ENCODE peak calls at places on chromosome 13, in five cellular contexts. W is IMR-90, E is erythroblast, R is Peyer's patch, M is suprapubic skin. Q is an unnamed sample.

GRCh38 chr13:95822303-95822702 is 145.4 kb downstream of the DNAJC3 start:
- DNase-seq in M (no peak), E (no peak), R (no peak), W (no peak), Q (no peak)

GRCh38 chr13:110263906-110264305 is 43.1 kb downstream of the COL4A1 start:
- DNase-seq in M (no peak), R (no peak), E (no peak), W (no peak), Q (no peak)

GRCh38 chr13:90675129-90675528 is 672.4 kb upstream of the MIR17HG start:
- DNase-seq in W (no peak), M (no peak), R (no peak), E (no peak), Q (no peak)

GRCh38 chr13:92589955-92590354 is 636.7 kb upstream of the GPC6 start:
- DNase-seq in M (no peak), R (no peak), E (no peak), W (no peak), Q (no peak)

GRCh38 chr13:32443111-32443510 is 15.2 kb upstream of the N4BP2L1 start:
- DNase-seq in W (peak), M (no peak), R (peak), E (peak), Q (peak)

GRCh38 chr13:98536729-98537128 is 40.2 kb downstream of the STK24 start:
- DNase-seq in W (no peak), E (no peak), M (no peak), R (no peak), Q (no peak)

GRCh38 chr13:113852536-113853517 is 11.0 kb downstream of the GAS6 start:
- DNase-seq in W (no peak), E (no peak), R (no peak), M (peak), Q (no peak)

GRCh38 chr13:22926176-22927007 is 254.4 kb upstream of the SGCG start:
- DNase-seq in M (peak), E (no peak), R (no peak), W (no peak), Q (no peak)

GRCh38 chr13:50224534-50224933 is 209.3 kb downstream of the KCNRG start:
- DNase-seq in E (no peak), R (no peak), M (no peak), W (peak), Q (no peak)

GRCh38 chr13:85174291-85174690 is 624.9 kb downstream of the SLITRK6 start:
- DNase-seq in W (no peak), M (no peak), R (no peak), E (no peak), Q (no peak)

GRCh38 chr13:39410089-39410901 is 192.7 kb downstream of the LHFPL6 start:
- DNase-seq in E (no peak), R (no peak), M (no peak), W (peak), Q (no peak)

GRCh38 chr13:74661851-74662250 is 527.6 kb upstream of the KLF12 start:
- DNase-seq in W (no peak), R (no peak), E (no peak), M (no peak), Q (no peak)

GRCh38 chr13:73677041-73677589 is 457.1 kb downstream of the KLF12 start:
- DNase-seq in W (peak), R (no peak), E (no peak), M (no peak), Q (no peak)

GRCh38 chr13:79392882-79393563 is 13.0 kb downstream of the RBM26 start:
- DNase-seq in E (peak), R (no peak), M (no peak), W (peak), Q (no peak)

GRCh38 chr13:79435549-79435948 is 29.5 kb upstream of the RBM26 start:
- DNase-seq in M (no peak), R (no peak), W (peak), E (no peak), Q (no peak)

GRCh38 chr13:23443110-23443509 is 9.6 kb upstream of the SACS start:
- DNase-seq in R (no peak), M (no peak), W (no peak), E (no peak), Q (no peak)

GRCh38 chr13:52837850-52838249 is 10.6 kb downstream of the PCDH8 start:
- DNase-seq in M (no peak), E (no peak), W (no peak), R (no peak), Q (no peak)

GRCh38 chr13:77919351-77920294 is 992 bp upstream of the EDNRB start:
- DNase-seq in E (no peak), M (peak), W (peak), R (no peak), Q (no peak)

GRCh38 chr13:83327091-83327490 is 555.2 kb downstream of the SLITRK1 start:
- DNase-seq in M (no peak), W (no peak), E (no peak), R (no peak), Q (no peak)

GRCh38 chr13:106152047-106152446 is 383.4 kb downstream of the EFNB2 start:
- DNase-seq in M (no peak), E (no peak), W (no peak), R (no peak), Q (no peak)

GRCh38 chr13:110006304-110006703 is 219.9 kb upstream of the IRS2 start:
- DNase-seq in W (peak), M (peak), E (no peak), R (no peak), Q (no peak)

GRCh38 chr13:49271264-49271663 is 23.5 kb downstream of the CDADC1 start:
- DNase-seq in M (no peak), E (no peak), R (no peak), W (no peak), Q (no peak)

GRCh38 chr13:83881917-83882625 is at the start of gene SLITRK1:
- DNase-seq in W (peak), R (no peak), M (no peak), E (peak), Q (no peak)

GRCh38 chr13:80047406-80047805 is 293.5 kb downstream of the SPRY2 start:
- DNase-seq in R (no peak), M (no peak), E (no peak), W (peak), Q (no peak)

GRCh38 chr13:79522583-79522982 is 41.6 kb downstream of the NDFIP2 start:
- DNase-seq in W (peak), M (no peak), E (peak), R (no peak), Q (no peak)

GRCh38 chr13:23087884-23088283 is 92.9 kb upstream of the SGCG start:
- DNase-seq in E (peak), W (peak), R (no peak), M (no peak), Q (no peak)

GRCh38 chr13:76286178-76286577 is 600.0 kb downstream of the KCTD12 start:
- DNase-seq in M (no peak), E (no peak), R (no peak), W (peak), Q (no peak)

GRCh38 chr13:94435604-94436226 is 43.8 kb downstream of the DCT start:
- DNase-seq in E (peak), W (peak), R (no peak), M (no peak), Q (no peak)

GRCh38 chr13:109767023-109767422 is 19.4 kb downstream of the IRS2 start:
- DNase-seq in R (no peak), E (no peak), W (no peak), M (no peak), Q (no peak)

GRCh38 chr13:51844862-51845573 is at the start of gene TMEM272:
- DNase-seq in R (peak), W (peak), E (peak), M (no peak), Q (no peak)

GRCh38 chr13:55661505-55661904 is 1479.2 kb upstream of the PRR20A start:
- DNase-seq in M (no peak), E (no peak), R (no peak), W (no peak), Q (no peak)

GRCh38 chr13:77580748-77581147 is 45.2 kb downstream of the SCEL start:
- DNase-seq in E (no peak), R (no peak), W (no peak), M (no peak), Q (no peak)

GRCh38 chr13:66200555-66200954 is 1029.6 kb downstream of the PCDH9 start:
- DNase-seq in M (no peak), R (no peak), W (no peak), E (no peak), Q (no peak)

GRCh38 chr13:100537486-100537885 is 51.1 kb downstream of the GGACT start:
- DNase-seq in E (no peak), R (no peak), M (peak), W (no peak), Q (no peak)

GRCh38 chr13:22789027-22789593 is 391.7 kb upstream of the SGCG start:
- DNase-seq in E (no peak), R (no peak), M (no peak), W (no peak), Q (no peak)

GRCh38 chr13:113298001-113298945 is 1.2 kb downstream of the LAMP1 start:
- DNase-seq in M (no peak), E (peak), W (no peak), R (no peak), Q (no peak)

GRCh38 chr13:84845875-84846619 is 953.2 kb downstream of the SLITRK6 start:
- DNase-seq in M (no peak), E (no peak), R (no peak), W (no peak), Q (no peak)

GRCh38 chr13:75347925-75348324 is 134.0 kb downstream of the TBC1D4 start:
- DNase-seq in M (no peak), E (no peak), R (no peak), W (no peak), Q (no peak)

GRCh38 chr13:42392706-42393572 is 121.0 kb downstream of the AKAP11 start:
- DNase-seq in W (no peak), R (no peak), M (no peak), E (no peak), Q (no peak)

GRCh38 chr13:40960721-40961120 is 58.4 kb downstream of the ELF1 start:
- DNase-seq in W (no peak), R (no peak), M (no peak), E (no peak), Q (no peak)
- TF ChIP-seq POLR2A in W (no peak), R (no peak), M (no peak), E (no peak), Q (no peak)

DNA sequence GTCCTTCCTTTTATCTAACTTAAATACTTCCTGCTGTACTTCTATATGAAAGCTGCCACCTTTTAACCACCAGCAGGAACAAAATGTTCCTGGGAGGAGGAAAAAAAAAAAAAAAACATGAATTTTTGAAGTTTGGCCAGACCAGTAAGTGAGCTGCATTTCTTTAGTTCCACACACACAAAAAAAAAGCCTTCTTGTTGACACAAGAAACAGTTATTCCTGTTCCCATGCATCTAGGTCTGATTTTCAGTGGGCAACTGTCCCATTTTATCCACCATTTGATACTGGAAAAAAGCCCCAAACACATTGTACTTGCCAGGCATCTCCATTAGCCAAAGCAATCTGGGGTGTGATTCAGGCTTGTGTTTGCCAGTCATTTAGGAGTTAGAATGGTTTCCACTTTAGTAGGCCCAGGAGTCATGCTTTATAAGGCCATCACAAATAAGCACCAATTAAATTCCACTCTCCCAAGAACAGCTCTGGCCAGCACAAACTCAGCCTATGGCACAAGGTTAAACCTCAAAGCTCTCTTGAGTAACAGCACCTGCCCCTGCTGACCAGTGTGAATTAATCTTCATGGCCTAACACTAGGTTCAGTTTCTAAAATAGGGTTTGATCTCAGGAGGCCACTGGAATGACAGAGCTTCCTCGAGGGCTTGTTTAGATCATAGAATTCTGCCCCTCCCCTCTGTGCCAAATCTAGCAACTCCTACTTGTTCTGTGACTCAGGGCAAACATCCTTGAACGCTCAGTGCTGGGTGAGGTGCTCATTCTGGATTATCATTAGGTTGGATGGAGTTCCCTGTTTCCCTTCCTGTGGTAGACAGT is 67.1 kb downstream of the NUFIP1 start:
- DNase-seq in W (peak), M (no peak), R (no peak), E (no peak), Q (no peak)
- TF ChIP-seq POLR2A in W (no peak), M (no peak), R (no peak), E (no peak), Q (no peak)

GRCh38 chr13:97386832-97387486 is 47.0 kb upstream of the RAP2A start:
- DNase-seq in W (no peak), R (no peak), M (no peak), E (no peak), Q (no peak)

GRCh38 chr13:97385854-97386253 is 48.1 kb upstream of the RAP2A start:
- DNase-seq in M (no peak), R (no peak), W (no peak), E (peak), Q (no peak)

GRCh38 chr13:97387487-97388353 is 46.2 kb upstream of the RAP2A start:
- DNase-seq in M (no peak), R (no peak), E (no peak), W (no peak), Q (no peak)

GRCh38 chr13:97391201-97391600 is 42.8 kb upstream of the RAP2A start:
- DNase-seq in W (peak), M (no peak), R (no peak), E (no peak), Q (no peak)

DNA sequence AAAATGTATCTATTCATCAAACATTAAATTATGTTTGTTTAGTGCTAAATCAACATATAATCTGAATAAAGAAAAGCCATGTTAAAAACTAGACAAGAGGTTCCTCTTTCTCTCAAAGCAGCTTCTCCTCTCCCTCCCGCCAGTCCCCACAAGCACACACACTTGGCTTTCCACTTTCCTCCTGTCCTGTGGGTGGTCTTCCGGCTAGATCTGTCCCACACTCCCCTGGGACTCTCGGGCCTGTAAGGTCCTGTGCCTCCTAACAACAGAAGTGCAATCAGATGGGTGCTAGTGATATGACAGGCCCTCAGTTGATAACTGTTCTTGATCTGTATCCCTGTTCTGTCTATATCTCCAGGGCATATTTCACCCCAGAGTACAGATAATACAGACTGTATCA is 45.6 kb upstream of the RAP2A start:
- DNase-seq in M (no peak), E (peak), R (no peak), W (no peak), Q (no peak)
- TF ChIP-seq POLR2A in M (no peak), E (no peak), R (no peak), W (no peak), Q (no peak)

DNA sequence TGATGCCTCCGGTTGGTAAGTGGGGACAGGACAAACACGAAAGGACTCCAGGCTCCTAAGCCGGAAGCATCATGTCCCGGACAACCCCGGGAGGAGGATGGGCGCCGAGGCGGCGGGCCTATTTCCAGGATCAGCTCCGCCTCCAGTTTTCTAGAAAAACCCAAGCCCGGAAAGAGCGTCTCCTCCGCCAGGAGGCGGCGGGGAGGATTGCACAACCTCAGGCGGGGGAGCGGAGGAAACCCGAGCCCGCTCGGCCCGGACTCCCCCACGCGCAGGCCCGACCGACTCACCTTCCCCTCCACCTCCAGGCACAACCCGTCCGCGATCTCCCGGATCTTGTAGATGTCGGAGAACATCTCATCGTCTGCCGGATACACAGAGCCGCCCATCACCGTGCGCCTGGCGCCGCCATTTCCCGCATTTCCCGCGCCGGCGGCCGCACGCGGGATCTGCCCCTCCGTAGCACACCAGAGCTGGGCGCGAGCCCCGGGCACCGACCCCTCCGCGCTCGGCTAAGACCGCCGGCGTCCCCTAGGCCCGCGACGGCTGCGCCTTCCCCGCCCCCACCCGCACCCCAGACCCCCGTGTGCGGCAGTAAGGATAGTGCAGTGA is 455 bp downstream of the TPT1 start:
- DNase-seq in W (peak), R (peak), E (peak), M (peak), Q (peak)
- TF ChIP-seq POLR2A in W (peak), R (no peak), E (no peak), M (no peak), Q (no peak)

GRCh38 chr13:25286308-25286968 is 850 bp downstream of the MTMR6 start:
- DNase-seq in R (peak), E (peak), M (no peak), W (peak), Q (no peak)
- TF ChIP-seq POLR2A in R (no peak), E (no peak), M (no peak), W (peak), Q (no peak)

GRCh38 chr13:41193919-41194824 is at the start of gene KBTBD7:
- DNase-seq in E (peak), W (peak), M (peak), R (peak), Q (peak)
- TF ChIP-seq POLR2A in E (peak), W (peak), M (no peak), R (peak), Q (no peak)

GRCh38 chr13:19959831-19960672 is 1.5 kb downstream of the ZMYM2 start:
- DNase-seq in M (peak), E (peak), W (peak), R (peak), Q (peak)
- TF ChIP-seq POLR2A in M (no peak), E (no peak), W (no peak), R (peak), Q (no peak)